ENCODE peak calls at places on chromosomes 7 and 10, in five cellular contexts. One of them, this sample, is unnamed.
A peak's percentile ranks its signal among the peaks of the same experiment; 100 is the strongest.

GRCh38 chr10:76553700-76554470 is 1083.7 kb downstream of the KCNMA1 start:
- DNase-seq in H54: no peak
- DNase-seq in lower leg skin: no peak
- DNase-seq in stimulated activated CD4-positive, alpha-beta T cell treated with anti-CD3 and anti-CD28 coated beads, Interleukin-15, amount 100 ng/mL, for 24 hours: no peak
- DNase-seq in activated CD4-positive, alpha-beta T cell treated with anti-CD3 and anti-CD28 coated beads, Interleukin-2, amount 50 U/mL, for 24 hours: no peak
- DNase-seq in this sample: no peak

GRCh38 chr10:22253578-22253882 is 35.7 kb upstream of the EBLN1 start:
- DNase-seq in stimulated activated CD4-positive, alpha-beta T cell treated with anti-CD3 and anti-CD28 coated beads, Interleukin-15, amount 100 ng/mL, for 24 hours: peak; percentile 50
- DNase-seq in H54: no peak
- DNase-seq in activated CD4-positive, alpha-beta T cell treated with anti-CD3 and anti-CD28 coated beads, Interleukin-2, amount 50 U/mL, for 24 hours: no peak
- DNase-seq in lower leg skin: no peak
- DNase-seq in this sample: no peak

GRCh38 chr10:5534880-5535856 is 10.4 kb downstream of the CALML3 start:
- DNase-seq in H54: no peak
- DNase-seq in lower leg skin: peak; percentile 57
- DNase-seq in activated CD4-positive, alpha-beta T cell treated with anti-CD3 and anti-CD28 coated beads, Interleukin-2, amount 50 U/mL, for 24 hours: no peak
- DNase-seq in stimulated activated CD4-positive, alpha-beta T cell treated with anti-CD3 and anti-CD28 coated beads, Interleukin-15, amount 100 ng/mL, for 24 hours: no peak
- DNase-seq in this sample: no peak

GRCh38 chr10:117136391-117136975 is 1.6 kb downstream of the VAX1 start:
- DNase-seq in H54: no peak
- DNase-seq in lower leg skin: no peak
- DNase-seq in activated CD4-positive, alpha-beta T cell treated with anti-CD3 and anti-CD28 coated beads, Interleukin-2, amount 50 U/mL, for 24 hours: no peak
- DNase-seq in stimulated activated CD4-positive, alpha-beta T cell treated with anti-CD3 and anti-CD28 coated beads, Interleukin-15, amount 100 ng/mL, for 24 hours: no peak
- DNase-seq in this sample: no peak

GRCh38 chr10:61244261-61244775 is 208.9 kb downstream of the TMEM26 start:
- DNase-seq in lower leg skin: no peak
- DNase-seq in stimulated activated CD4-positive, alpha-beta T cell treated with anti-CD3 and anti-CD28 coated beads, Interleukin-15, amount 100 ng/mL, for 24 hours: no peak
- DNase-seq in H54: no peak
- DNase-seq in activated CD4-positive, alpha-beta T cell treated with anti-CD3 and anti-CD28 coated beads, Interleukin-2, amount 50 U/mL, for 24 hours: no peak
- DNase-seq in this sample: no peak

GRCh38 chr7:117118579-117119180 is 165.4 kb downstream of the ST7 start:
- DNase-seq in activated CD4-positive, alpha-beta T cell treated with anti-CD3 and anti-CD28 coated beads, Interleukin-2, amount 50 U/mL, for 24 hours: no peak
- DNase-seq in H54: no peak
- DNase-seq in lower leg skin: no peak
- DNase-seq in stimulated activated CD4-positive, alpha-beta T cell treated with anti-CD3 and anti-CD28 coated beads, Interleukin-15, amount 100 ng/mL, for 24 hours: no peak
- DNase-seq in this sample: no peak

GRCh38 chr10:83677795-83678194 is 461.5 kb upstream of the GHITM start:
- DNase-seq in stimulated activated CD4-positive, alpha-beta T cell treated with anti-CD3 and anti-CD28 coated beads, Interleukin-15, amount 100 ng/mL, for 24 hours: no peak
- DNase-seq in activated CD4-positive, alpha-beta T cell treated with anti-CD3 and anti-CD28 coated beads, Interleukin-2, amount 50 U/mL, for 24 hours: no peak
- DNase-seq in H54: no peak
- DNase-seq in lower leg skin: no peak
- DNase-seq in this sample: no peak

GRCh38 chr7:105304040-105304895 is 84.5 kb downstream of the SRPK2 start:
- DNase-seq in H54: peak; percentile 19
- DNase-seq in stimulated activated CD4-positive, alpha-beta T cell treated with anti-CD3 and anti-CD28 coated beads, Interleukin-15, amount 100 ng/mL, for 24 hours: peak; percentile 24
- DNase-seq in activated CD4-positive, alpha-beta T cell treated with anti-CD3 and anti-CD28 coated beads, Interleukin-2, amount 50 U/mL, for 24 hours: no peak
- DNase-seq in lower leg skin: no peak
- DNase-seq in this sample: peak; percentile 22

GRCh38 chr10:62665771-62666170 is 138.7 kb upstream of the ADO start:
- DNase-seq in activated CD4-positive, alpha-beta T cell treated with anti-CD3 and anti-CD28 coated beads, Interleukin-2, amount 50 U/mL, for 24 hours: no peak
- DNase-seq in lower leg skin: no peak
- DNase-seq in H54: no peak
- DNase-seq in stimulated activated CD4-positive, alpha-beta T cell treated with anti-CD3 and anti-CD28 coated beads, Interleukin-15, amount 100 ng/mL, for 24 hours: no peak
- DNase-seq in this sample: no peak

GRCh38 chr7:138891446-138891810 is 89.8 kb downstream of the KIAA1549 start:
- DNase-seq in activated CD4-positive, alpha-beta T cell treated with anti-CD3 and anti-CD28 coated beads, Interleukin-2, amount 50 U/mL, for 24 hours: no peak
- DNase-seq in stimulated activated CD4-positive, alpha-beta T cell treated with anti-CD3 and anti-CD28 coated beads, Interleukin-15, amount 100 ng/mL, for 24 hours: no peak
- DNase-seq in lower leg skin: no peak
- DNase-seq in H54: no peak
- DNase-seq in this sample: no peak

GRCh38 chr10:90417056-90417455 is 440.8 kb downstream of the HTR7 start:
- DNase-seq in stimulated activated CD4-positive, alpha-beta T cell treated with anti-CD3 and anti-CD28 coated beads, Interleukin-15, amount 100 ng/mL, for 24 hours: no peak
- DNase-seq in activated CD4-positive, alpha-beta T cell treated with anti-CD3 and anti-CD28 coated beads, Interleukin-2, amount 50 U/mL, for 24 hours: no peak
- DNase-seq in lower leg skin: no peak
- DNase-seq in H54: no peak
- DNase-seq in this sample: no peak

GRCh38 chr7:78510580-78511188 is 712.1 kb downstream of the PHTF2 start:
- DNase-seq in H54: peak; percentile 5
- DNase-seq in lower leg skin: no peak
- DNase-seq in stimulated activated CD4-positive, alpha-beta T cell treated with anti-CD3 and anti-CD28 coated beads, Interleukin-15, amount 100 ng/mL, for 24 hours: peak; percentile 5
- DNase-seq in activated CD4-positive, alpha-beta T cell treated with anti-CD3 and anti-CD28 coated beads, Interleukin-2, amount 50 U/mL, for 24 hours: no peak
- DNase-seq in this sample: peak; percentile 5

GRCh38 chr10:14880201-14880600 is 1.5 kb downstream of the SUV39H2 start:
- DNase-seq in activated CD4-positive, alpha-beta T cell treated with anti-CD3 and anti-CD28 coated beads, Interleukin-2, amount 50 U/mL, for 24 hours: no peak
- DNase-seq in H54: no peak
- DNase-seq in lower leg skin: no peak
- DNase-seq in stimulated activated CD4-positive, alpha-beta T cell treated with anti-CD3 and anti-CD28 coated beads, Interleukin-15, amount 100 ng/mL, for 24 hours: no peak
- DNase-seq in this sample: no peak

GRCh38 chr10:121288864-121289659 is 309.2 kb downstream of the FGFR2 start:
- DNase-seq in lower leg skin: no peak
- DNase-seq in stimulated activated CD4-positive, alpha-beta T cell treated with anti-CD3 and anti-CD28 coated beads, Interleukin-15, amount 100 ng/mL, for 24 hours: no peak
- DNase-seq in activated CD4-positive, alpha-beta T cell treated with anti-CD3 and anti-CD28 coated beads, Interleukin-2, amount 50 U/mL, for 24 hours: no peak
- DNase-seq in H54: no peak
- DNase-seq in this sample: no peak

GRCh38 chr10:54843085-54843646 is 42.1 kb upstream of the PCDH15 start:
- DNase-seq in H54: no peak
- DNase-seq in activated CD4-positive, alpha-beta T cell treated with anti-CD3 and anti-CD28 coated beads, Interleukin-2, amount 50 U/mL, for 24 hours: no peak
- DNase-seq in lower leg skin: no peak
- DNase-seq in stimulated activated CD4-positive, alpha-beta T cell treated with anti-CD3 and anti-CD28 coated beads, Interleukin-15, amount 100 ng/mL, for 24 hours: no peak
- DNase-seq in this sample: no peak

GRCh38 chr7:106021211-106022067 is 58.4 kb downstream of the CDHR3 start:
- DNase-seq in H54: peak; percentile 24
- DNase-seq in activated CD4-positive, alpha-beta T cell treated with anti-CD3 and anti-CD28 coated beads, Interleukin-2, amount 50 U/mL, for 24 hours: no peak
- DNase-seq in stimulated activated CD4-positive, alpha-beta T cell treated with anti-CD3 and anti-CD28 coated beads, Interleukin-15, amount 100 ng/mL, for 24 hours: no peak
- DNase-seq in lower leg skin: no peak
- DNase-seq in this sample: no peak